ENCODE peak calls at places on chromosome 7, in six cellular contexts. X is AG04450, W is sigmoid colon, B is choroid plexus epithelial cell, H is Calu3, U is mammary epithelial cell. Z is an unnamed sample.

GRCh38 chr7:155265960-155266359 is 31.7 kb upstream of the INSIG1 start:
- DNase-seq in H (no peak), B (no peak), W (no peak), X (no peak), U (no peak), Z (no peak)

GRCh38 chr7:4882742-4883351 is 669 bp downstream of the RADIL start:
- DNase-seq in H (no peak), B (no peak), X (no peak), U (no peak), W (peak), Z (no peak)

GRCh38 chr7:98619450-98620321 is 2.6 kb downstream of the NPTX2 start:
- DNase-seq in X (no peak), B (no peak), W (no peak), U (peak), H (peak), Z (peak)

GRCh38 chr7:2971914-2972530 is 71.6 kb downstream of the CARD11 start:
- DNase-seq in B (no peak), W (peak), U (no peak), X (no peak), H (no peak), Z (peak)

GRCh38 chr7:22642454-22642853 is 84.5 kb upstream of the IL6 start:
- DNase-seq in B (no peak), U (no peak), H (no peak), X (no peak), W (no peak), Z (no peak)

GRCh38 chr7:151616443-151617213 is 96.9 kb upstream of the RHEB start:
- DNase-seq in U (no peak), H (no peak), X (no peak), W (no peak), B (no peak), Z (no peak)

GRCh38 chr7:99380032-99380822 is 5.7 kb downstream of the ARPC1B start:
- DNase-seq in W (no peak), H (no peak), X (no peak), B (peak), U (peak), Z (peak)

GRCh38 chr7:55571534-55572377 is 546 bp downstream of the VOPP1 start:
- DNase-seq in U (peak), X (no peak), H (peak), W (peak), B (peak), Z (peak)

GRCh38 chr7:106071999-106072714 is 40.0 kb downstream of the SYPL1 start:
- DNase-seq in X (no peak), W (no peak), B (peak), H (no peak), U (no peak), Z (no peak)

GRCh38 chr7:18440934-18441333 is 54.6 kb upstream of the HDAC9 start:
- DNase-seq in X (no peak), B (no peak), H (no peak), U (no peak), W (no peak), Z (no peak)

GRCh38 chr7:95676691-95677090 is 80.4 kb upstream of the PDK4 start:
- DNase-seq in W (no peak), H (no peak), X (no peak), B (no peak), U (no peak), Z (no peak)

GRCh38 chr7:95674101-95674500 is 77.8 kb upstream of the PDK4 start:
- DNase-seq in H (no peak), X (no peak), U (no peak), B (no peak), W (no peak), Z (no peak)

GRCh38 chr7:95669513-95669912 is 73.2 kb upstream of the PDK4 start:
- DNase-seq in W (no peak), H (no peak), U (no peak), B (no peak), X (no peak), Z (no peak)

GRCh38 chr7:95672434-95672833 is 76.1 kb upstream of the PDK4 start:
- DNase-seq in B (no peak), X (no peak), U (no peak), H (no peak), W (no peak), Z (no peak)

DNA sequence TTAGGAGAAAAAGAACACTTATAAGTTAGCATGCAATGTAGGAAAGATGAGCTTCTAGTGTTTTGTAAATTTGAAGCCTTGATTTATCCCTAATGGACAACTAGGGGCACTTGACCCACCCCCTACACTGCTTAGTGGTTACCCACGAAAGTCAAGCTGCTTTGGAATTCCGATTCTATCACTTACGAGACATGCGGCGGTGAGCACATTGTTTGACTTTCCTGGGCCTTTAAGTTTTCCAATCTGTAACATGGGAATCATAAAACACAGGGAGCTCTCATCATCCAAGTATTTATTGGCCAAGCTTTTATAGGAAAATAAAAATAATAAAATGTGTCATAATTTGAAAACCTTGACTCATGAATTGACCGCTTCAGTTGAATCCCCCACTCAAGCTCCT is 78.7 kb upstream of the PDK4 start:
- DNase-seq in B (no peak), W (no peak), U (no peak), H (no peak), X (no peak), Z (no peak)
- TF ChIP-seq CTCF in B (no peak), W (no peak), U (no peak), H (no peak), X (no peak), Z (no peak)

GRCh38 chr7:1043552-1044188 is 676 bp upstream of the GPR146 start:
- DNase-seq in H (no peak), B (peak), U (no peak), X (no peak), W (no peak), Z (no peak)

GRCh38 chr7:1042161-1042833 is 2.0 kb upstream of the GPR146 start:
- DNase-seq in H (no peak), B (no peak), X (no peak), U (no peak), W (no peak), Z (no peak)

GRCh38 chr7:1045727-1046063 is 1.3 kb downstream of the GPR146 start:
- DNase-seq in X (no peak), H (no peak), W (no peak), U (no peak), B (no peak), Z (no peak)

GRCh38 chr7:1045038-1045726 is 836 bp downstream of the GPR146 start:
- DNase-seq in H (no peak), W (no peak), U (no peak), B (no peak), X (no peak), Z (no peak)

GRCh38 chr7:1044189-1045037 is at the start of gene GPR146:
- DNase-seq in B (peak), H (peak), X (peak), W (peak), U (peak), Z (peak)
- TF ChIP-seq CTCF in B (peak), H (peak), X (peak), W (peak), U (peak), Z (peak)

GRCh38 chr7:41481353-41481752 is 221.5 kb downstream of the INHBA start:
- DNase-seq in U (no peak), W (no peak), B (peak), H (no peak), X (peak), Z (no peak)
- TF ChIP-seq CTCF in U (no peak), W (no peak), B (no peak), H (no peak), X (no peak), Z (no peak)

GRCh38 chr7:11557627-11558026 is 274.4 kb downstream of the THSD7A start:
- DNase-seq in B (peak), U (peak), H (peak), W (no peak), X (no peak), Z (peak)
- TF ChIP-seq CTCF in B (peak), U (peak), H (peak), W (no peak), X (no peak), Z (peak)

GRCh38 chr7:73352784-73353183 is 24.8 kb downstream of the FKBP6 start:
- DNase-seq in X (no peak), B (no peak), W (no peak), H (no peak), U (no peak), Z (no peak)
- TF ChIP-seq CTCF in X (no peak), B (no peak), W (no peak), H (no peak), U (no peak), Z (no peak)

GRCh38 chr7:107742678-107743566 is 1.0 kb upstream of the CBLL1 start:
- DNase-seq in H (no peak), U (no peak), W (peak), B (no peak), X (no peak), Z (no peak)

GRCh38 chr7:107746006-107746405 is 2.1 kb downstream of the CBLL1 start:
- DNase-seq in W (no peak), H (no peak), B (no peak), U (no peak), X (no peak), Z (no peak)

GRCh38 chr7:107744345-107744750 is 406 bp downstream of the CBLL1 start:
- DNase-seq in X (no peak), W (no peak), H (no peak), B (no peak), U (no peak), Z (no peak)

GRCh38 chr7:107743567-107744344 is at the start of gene CBLL1:
- DNase-seq in B (peak), X (peak), W (peak), U (peak), H (peak), Z (peak)
- TF ChIP-seq CTCF in B (peak), X (peak), W (peak), U (peak), H (peak), Z (peak)

GRCh38 chr7:138738551-138739335 is 37.6 kb upstream of the SVOPL start:
- DNase-seq in H (peak), X (peak), B (peak), W (peak), U (peak), Z (peak)
- TF ChIP-seq CTCF in H (peak), X (peak), B (peak), W (peak), U (peak), Z (peak)

DNA sequence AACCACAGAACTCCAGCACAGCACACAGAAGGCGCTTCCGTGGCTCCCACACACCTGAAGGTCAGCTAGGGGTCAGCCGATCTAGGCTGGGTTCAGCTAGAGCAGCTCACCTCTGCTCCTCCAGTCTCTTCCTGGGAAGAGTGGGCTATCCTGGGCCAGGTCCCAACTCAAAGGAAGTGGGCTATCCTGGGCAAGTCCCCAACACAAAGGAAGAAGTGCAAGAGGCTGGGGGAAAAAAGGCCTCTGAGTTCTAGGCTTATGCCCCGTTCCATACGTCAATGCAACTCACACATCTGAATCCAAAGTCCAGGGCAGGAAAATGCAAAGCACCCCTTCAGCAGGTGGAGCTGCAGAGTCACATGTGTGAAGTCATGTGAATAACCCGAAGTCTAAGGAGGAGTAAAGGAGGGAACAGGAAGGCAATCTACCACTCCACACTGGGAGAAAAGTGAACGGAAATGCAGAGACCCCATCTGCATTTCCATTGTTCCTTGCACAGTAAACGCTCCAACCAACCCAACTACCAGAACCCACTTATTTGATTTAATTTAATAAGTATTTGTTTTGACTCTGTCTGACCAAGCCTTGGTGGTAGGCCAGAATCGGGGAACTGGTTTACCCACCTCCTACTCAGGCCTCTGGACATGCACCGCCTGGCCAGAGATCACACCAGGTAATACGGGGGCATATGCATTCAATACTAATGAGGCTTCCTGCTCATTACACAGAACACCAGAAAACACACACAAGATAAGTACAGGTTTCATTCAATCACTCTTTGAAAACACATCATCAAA is 95.5 kb upstream of the RNF32 start:
- DNase-seq in H (peak), W (no peak), B (no peak), U (no peak), X (no peak), Z (no peak)
- TF ChIP-seq CTCF in H (no peak), W (no peak), B (no peak), U (no peak), X (no peak), Z (no peak)